ENCODE peak calls at places on chromosome 20, in six cellular contexts. U, L, N, J, B and G are unnamed samples.

GRCh38 chr20:44211177-44212039 is 837 bp upstream of the OSER1 start:
- DNase-seq in U (no peak), L (no peak), N (peak), J (no peak), B (peak), G (peak)

GRCh38 chr20:7195704-7196103 is 428.2 kb downstream of the BMP2 start:
- DNase-seq in U (no peak), L (no peak), N (no peak), J (no peak), B (no peak), G (no peak)

GRCh38 chr20:37992802-37993538 is 40.3 kb downstream of the TTI1 start:
- DNase-seq in U (peak), L (peak), N (no peak), J (peak), B (no peak), G (no peak)

GRCh38 chr20:57088436-57088835 is 178.0 kb downstream of the BMP7 start:
- DNase-seq in U (no peak), L (no peak), N (no peak), J (no peak), B (no peak), G (no peak)

GRCh38 chr20:38247166-38247509 is 13.4 kb downstream of the KIAA1755 start:
- DNase-seq in U (no peak), L (no peak), N (no peak), J (no peak), B (no peak), G (no peak)

GRCh38 chr20:59783020-59784010 is 150.1 kb downstream of the SYCP2 start:
- DNase-seq in U (peak), L (peak), N (no peak), J (no peak), B (peak), G (peak)

GRCh38 chr20:57387945-57388351 is 3.2 kb upstream of the RBM38 start:
- DNase-seq in U (no peak), L (peak), N (no peak), J (no peak), B (no peak), G (peak)

GRCh38 chr20:7123457-7123856 is 356.0 kb downstream of the BMP2 start:
- DNase-seq in U (no peak), L (no peak), N (no peak), J (no peak), B (no peak), G (no peak)

GRCh38 chr20:56515657-56516381 is 8.7 kb upstream of the FAM209A start:
- DNase-seq in U (peak), L (no peak), N (no peak), J (peak), B (no peak), G (no peak)

GRCh38 chr20:4585104-4585753 is 136.5 kb upstream of the PRND start:
- DNase-seq in U (no peak), L (no peak), N (no peak), J (no peak), B (no peak), G (no peak)

GRCh38 chr20:38152175-38153010 is 12.7 kb downstream of the TGM2 start:
- DNase-seq in U (no peak), L (peak), N (peak), J (peak), B (no peak), G (peak)

GRCh38 chr20:50510706-50511401 is 671 bp downstream of the PTPN1 start:
- DNase-seq in U (no peak), L (peak), N (peak), J (no peak), B (peak), G (peak)

GRCh38 chr20:16205505-16205904 is 367.7 kb downstream of the KIF16B start:
- DNase-seq in U (no peak), L (no peak), N (no peak), J (peak), B (no peak), G (no peak)

GRCh38 chr20:2984956-2985661 is 58.3 kb upstream of the GNRH2 start:
- DNase-seq in U (peak), L (no peak), N (peak), J (no peak), B (peak), G (no peak)

GRCh38 chr20:59647271-59647670 is 42.9 kb downstream of the PHACTR3 start:
- DNase-seq in U (no peak), L (no peak), N (no peak), J (no peak), B (no peak), G (no peak)

GRCh38 chr20:47605673-47606413 is 104.2 kb downstream of the NCOA3 start:
- DNase-seq in U (no peak), L (no peak), N (no peak), J (no peak), B (no peak), G (no peak)

GRCh38 chr20:47456041-47456537 is 45.6 kb upstream of the NCOA3 start:
- DNase-seq in U (no peak), L (no peak), N (no peak), J (no peak), B (no peak), G (no peak)